ENCODE peak calls at places on chromosomes 4 and X, in ten cellular contexts. I, E, B, K, Y, N, C, Z, H and W are unnamed samples. For H3K4me1, the result is how much of the 10 kb centered on the place peaks cover.

GRCh38 chr4:17664755-17665154 is 50.3 kb downstream of the MED28 start:
- DNase-seq in I (no peak), E (no peak), B (no peak), K (no peak), Y (no peak), N (no peak), C (peak), Z (no peak), H (no peak), W (no peak)

GRCh38 chr4:88616275-88616996 is 24.2 kb downstream of the HERC3 start:
- DNase-seq in I (peak), E (no peak), B (no peak), K (no peak), Y (no peak), N (no peak), C (no peak), Z (no peak), H (no peak), W (no peak)

GRCh38 chrX:153829549-153829798 is 870 bp downstream of the PDZD4 start:
- DNase-seq in I (no peak), E (no peak), B (no peak), K (no peak), Y (no peak), N (no peak), C (no peak), Z (no peak), H (no peak), W (no peak)

GRCh38 chr4:3364199-3364598 is 71.4 kb downstream of the RGS12 start:
- DNase-seq in I (no peak), E (no peak), B (no peak), K (no peak), Y (no peak), N (no peak), C (no peak), Z (no peak), H (no peak), W (peak)

GRCh38 chr4:16227462-16227868 is 1.2 kb upstream of the TAPT1 start:
- DNase-seq in I (peak), E (no peak), B (no peak), K (peak), Y (peak), N (peak), C (peak), Z (peak), H (peak), W (peak)

GRCh38 chrX:9341305-9342201 is 123.3 kb upstream of the TBL1X start:
- DNase-seq in I (no peak), E (peak), B (peak), K (peak), Y (peak), N (peak), C (peak), Z (peak), H (peak), W (peak)

GRCh38 chrX:155747520-155747919 is 133.6 kb upstream of the VAMP7 start:
- DNase-seq in I (peak), E (no peak), B (no peak), K (peak), Y (no peak), N (peak), C (no peak), Z (no peak), H (peak), W (no peak)

GRCh38 chr4:11313157-11313943 is 115.3 kb downstream of the HS3ST1 start:
- DNase-seq in I (no peak), E (no peak), B (no peak), K (no peak), Y (no peak), N (no peak), C (no peak), Z (no peak), H (no peak), W (no peak)

GRCh38 chrX:53684415-53685192 is 1.9 kb downstream of the HUWE1 start:
- DNase-seq in I (no peak), E (no peak), B (no peak), K (peak), Y (no peak), N (no peak), C (no peak), Z (no peak), H (peak), W (no peak)

GRCh38 chr4:10099521-10100325 is 16.9 kb downstream of the WDR1 start:
- DNase-seq in I (no peak), E (peak), B (peak), K (no peak), Y (no peak), N (no peak), C (no peak), Z (no peak), H (no peak), W (no peak)

GRCh38 chr4:2402053-2402452 is 16.4 kb downstream of the ZFYVE28 start:
- DNase-seq in I (peak), E (no peak), B (no peak), K (peak), Y (no peak), N (peak), C (no peak), Z (peak), H (peak), W (peak)

GRCh38 chr4:183129675-183130074 is 30.6 kb downstream of the WWC2 start:
- DNase-seq in I (no peak), E (no peak), B (no peak), K (no peak), Y (no peak), N (no peak), C (no peak), Z (no peak), H (no peak), W (no peak)

GRCh38 chr4:183130328-183131155 is 31.5 kb downstream of the WWC2 start:
- DNase-seq in I (peak), E (no peak), B (no peak), K (no peak), Y (no peak), N (peak), C (no peak), Z (no peak), H (no peak), W (no peak)

GRCh38 chr4:183132081-183132480 is 33.0 kb downstream of the WWC2 start:
- DNase-seq in I (no peak), E (no peak), B (no peak), K (no peak), Y (no peak), N (no peak), C (no peak), Z (no peak), H (no peak), W (no peak)

GRCh38 chr4:183132865-183133264 is 33.8 kb downstream of the WWC2 start:
- DNase-seq in I (no peak), E (no peak), B (no peak), K (no peak), Y (no peak), N (no peak), C (no peak), Z (no peak), H (no peak), W (no peak)

GRCh38 chr4:183129125-183129524 is 30.1 kb downstream of the WWC2 start:
- DNase-seq in I (no peak), E (no peak), B (no peak), K (no peak), Y (no peak), N (no peak), C (no peak), Z (no peak), H (no peak), W (no peak)
- H3K4me1 ChIP-seq in I (under half), E (under half), B (under half), K (under half), Y (under half), N (under half), C (under half), Z (under half), H (under half), W (under half)

GRCh38 chr4:168269879-168270278 is 48.7 kb downstream of the DDX60 start:
- DNase-seq in I (no peak), E (no peak), B (no peak), K (no peak), Y (no peak), N (no peak), C (no peak), Z (no peak), H (no peak), W (no peak)

GRCh38 chr4:168264903-168265302 is 53.6 kb downstream of the DDX60 start:
- DNase-seq in I (no peak), E (no peak), B (no peak), K (no peak), Y (no peak), N (no peak), C (no peak), Z (no peak), H (no peak), W (no peak)

GRCh38 chr4:168263039-168263438 is 55.5 kb downstream of the DDX60 start:
- DNase-seq in I (no peak), E (no peak), B (no peak), K (no peak), Y (no peak), N (no peak), C (no peak), Z (no peak), H (no peak), W (no peak)

DNA sequence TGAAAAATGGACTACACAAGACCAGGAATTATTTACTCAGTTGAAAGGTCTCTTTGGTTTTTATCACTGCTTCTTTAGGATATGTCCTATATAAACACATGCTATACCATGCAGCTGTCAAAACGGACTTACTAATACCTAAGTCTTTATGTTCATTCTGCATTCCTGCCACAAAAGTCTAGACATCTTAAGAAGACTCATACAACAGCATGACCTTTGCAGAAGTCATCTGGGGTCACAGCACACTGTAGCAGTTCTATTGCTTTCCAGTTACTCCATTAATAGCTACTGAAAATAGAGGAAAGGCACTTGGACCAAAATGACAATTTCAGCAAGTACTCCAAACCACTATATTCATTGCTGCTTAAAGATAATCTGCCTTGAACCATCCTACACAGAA is 53.2 kb downstream of the DDX60 start:
- DNase-seq in I (no peak), E (no peak), B (no peak), K (no peak), Y (no peak), N (no peak), C (no peak), Z (no peak), H (no peak), W (no peak)
- H3K4me1 ChIP-seq in I (under half), E (under half), B (under half), K (under half), Y (under half), N (under half), C (under half), Z (under half), H (under half), W (under half)

GRCh38 chr4:153579872-153580271 is 104.2 kb upstream of the TLR2 start:
- DNase-seq in I (no peak), E (no peak), B (no peak), K (no peak), Y (no peak), N (no peak), C (peak), Z (no peak), H (no peak), W (no peak)
- H3K4me1 ChIP-seq in I (under half), E (under half), B (under half), K (under half), Y (under half), N (under half), C (half or more), Z (under half), H (under half), W (under half)

GRCh38 chr4:1294424-1294823 is 4.7 kb downstream of the MAEA start:
- DNase-seq in I (no peak), E (no peak), B (no peak), K (no peak), Y (no peak), N (peak), C (no peak), Z (no peak), H (peak), W (no peak)

GRCh38 chr4:1294891-1295290 is 5.2 kb downstream of the MAEA start:
- DNase-seq in I (no peak), E (no peak), B (no peak), K (no peak), Y (no peak), N (peak), C (no peak), Z (no peak), H (peak), W (no peak)

GRCh38 chr4:1293981-1294380 is 4.3 kb downstream of the MAEA start:
- DNase-seq in I (no peak), E (no peak), B (no peak), K (no peak), Y (no peak), N (peak), C (no peak), Z (no peak), H (peak), W (peak)

GRCh38 chr4:1291996-1292702 is 2.5 kb downstream of the MAEA start:
- DNase-seq in I (no peak), E (no peak), B (no peak), K (no peak), Y (no peak), N (peak), C (no peak), Z (no peak), H (peak), W (no peak)

DNA sequence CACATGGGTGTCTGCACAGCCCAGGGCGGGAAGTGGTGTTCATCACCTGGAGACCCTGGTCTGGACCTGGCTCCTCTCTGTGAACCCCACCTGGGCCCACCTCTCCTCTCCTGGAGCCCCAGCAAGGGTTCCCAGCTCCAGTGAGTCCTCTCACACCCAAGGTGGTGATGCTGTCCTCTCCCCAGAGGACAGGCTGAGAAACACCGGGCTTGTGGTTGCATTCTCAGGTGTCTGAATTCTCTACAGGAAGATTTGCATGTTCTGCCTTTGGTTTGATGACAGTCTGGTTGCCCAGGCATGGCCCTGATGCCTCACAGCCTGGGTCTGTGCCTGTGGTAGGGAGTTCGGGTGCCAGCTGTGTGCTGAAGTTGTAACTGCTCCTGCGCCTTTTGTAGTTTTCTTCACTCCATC is 3.8 kb downstream of the MAEA start:
- DNase-seq in I (no peak), E (no peak), B (no peak), K (no peak), Y (no peak), N (peak), C (peak), Z (no peak), H (peak), W (no peak)
- H3K4me1 ChIP-seq in I (under half), E (under half), B (under half), K (under half), Y (under half), N (under half), C (under half), Z (half or more), H (under half), W (half or more)

DNA sequence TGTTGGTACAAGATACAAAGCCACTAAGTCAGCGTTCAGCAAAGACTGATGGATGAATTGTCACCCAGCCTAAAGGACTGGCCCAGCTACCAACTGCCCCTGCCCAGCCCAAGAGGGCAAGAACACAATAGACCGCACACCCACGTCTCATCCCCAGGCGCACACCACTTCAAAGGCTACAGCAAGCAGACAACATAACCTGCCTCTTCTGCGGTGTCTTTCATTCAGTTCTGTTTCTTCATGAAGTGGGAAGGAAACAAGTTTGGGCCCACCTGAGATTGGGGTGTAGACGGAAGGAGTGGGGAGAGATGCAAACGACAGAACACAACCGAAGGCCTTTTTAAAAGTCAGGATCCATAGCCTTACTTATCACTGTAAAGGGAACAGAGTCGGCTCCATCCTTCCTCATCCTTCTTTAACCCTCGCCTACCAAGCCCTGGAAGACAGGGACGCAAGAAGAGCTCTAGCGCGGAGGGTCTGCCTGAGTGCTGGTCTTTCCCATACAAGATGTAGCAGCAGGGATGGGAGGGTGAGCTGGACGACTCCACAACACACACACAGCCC is 691 bp downstream of the SCARB2 start:
- DNase-seq in I (peak), E (peak), B (peak), K (no peak), Y (no peak), N (no peak), C (no peak), Z (no peak), H (no peak), W (no peak)
- H3K4me1 ChIP-seq in I (under half), E (under half), B (under half), K (half or more), Y (under half), N (half or more), C (under half), Z (half or more), H (under half), W (under half)

DNA sequence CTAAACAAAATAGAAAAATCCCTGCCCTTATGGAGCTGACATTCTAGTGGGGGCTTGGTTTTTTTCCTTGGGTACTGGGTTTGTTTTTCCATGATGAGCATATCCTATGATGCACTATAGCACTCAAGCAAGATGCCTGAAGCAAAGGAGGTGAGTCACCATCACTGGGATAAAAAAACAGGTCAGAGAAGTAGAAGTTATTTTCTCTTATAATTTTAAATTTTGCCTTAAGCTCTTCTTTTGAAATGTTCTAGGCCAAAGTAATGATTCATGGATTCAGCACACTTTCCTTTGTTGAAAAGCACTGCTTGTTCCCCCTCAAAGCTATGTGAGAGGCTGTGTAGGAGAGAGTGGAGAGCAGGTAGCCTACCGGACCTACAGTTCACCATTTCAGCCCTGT is 15.2 kb upstream of the CXCL2 start:
- DNase-seq in I (peak), E (no peak), B (no peak), K (no peak), Y (peak), N (no peak), C (no peak), Z (no peak), H (no peak), W (no peak)
- H3K4me1 ChIP-seq in I (half or more), E (under half), B (under half), K (under half), Y (half or more), N (under half), C (under half), Z (half or more), H (under half), W (under half)

GRCh38 chr4:7399433-7400234 is 35.1 kb downstream of the PSAPL1 start:
- DNase-seq in I (no peak), E (no peak), B (no peak), K (no peak), Y (no peak), N (peak), C (no peak), Z (no peak), H (peak), W (peak)

GRCh38 chr4:7397206-7398103 is 37.3 kb downstream of the PSAPL1 start:
- DNase-seq in I (peak), E (no peak), B (peak), K (peak), Y (no peak), N (no peak), C (no peak), Z (peak), H (no peak), W (peak)

GRCh38 chr4:7396186-7396585 is 38.5 kb downstream of the PSAPL1 start:
- DNase-seq in I (no peak), E (no peak), B (no peak), K (no peak), Y (no peak), N (no peak), C (no peak), Z (no peak), H (no peak), W (peak)

GRCh38 chr4:7398788-7399432 is 35.8 kb downstream of the PSAPL1 start:
- DNase-seq in I (peak), E (no peak), B (no peak), K (no peak), Y (no peak), N (no peak), C (no peak), Z (no peak), H (peak), W (peak)

GRCh38 chr4:7398104-7398423 is 36.7 kb downstream of the PSAPL1 start:
- DNase-seq in I (peak), E (no peak), B (no peak), K (peak), Y (no peak), N (no peak), C (no peak), Z (peak), H (no peak), W (peak)
- H3K4me1 ChIP-seq in I (under half), E (under half), B (under half), K (under half), Y (under half), N (under half), C (under half), Z (under half), H (under half), W (under half)

GRCh38 chr4:122898370-122899150 is 23.8 kb downstream of the NUDT6 start:
- DNase-seq in I (peak), E (no peak), B (no peak), K (no peak), Y (peak), N (no peak), C (no peak), Z (no peak), H (no peak), W (no peak)

GRCh38 chr4:122900314-122900713 is 22.1 kb downstream of the NUDT6 start:
- DNase-seq in I (no peak), E (no peak), B (no peak), K (no peak), Y (no peak), N (no peak), C (no peak), Z (no peak), H (no peak), W (no peak)

GRCh38 chr4:122901621-122902020 is 20.8 kb downstream of the NUDT6 start:
- DNase-seq in I (no peak), E (no peak), B (no peak), K (no peak), Y (no peak), N (no peak), C (no peak), Z (no peak), H (no peak), W (no peak)

GRCh38 chr4:122896270-122896669 is 26.1 kb downstream of the NUDT6 start:
- DNase-seq in I (no peak), E (no peak), B (no peak), K (no peak), Y (no peak), N (no peak), C (no peak), Z (no peak), H (no peak), W (no peak)

DNA sequence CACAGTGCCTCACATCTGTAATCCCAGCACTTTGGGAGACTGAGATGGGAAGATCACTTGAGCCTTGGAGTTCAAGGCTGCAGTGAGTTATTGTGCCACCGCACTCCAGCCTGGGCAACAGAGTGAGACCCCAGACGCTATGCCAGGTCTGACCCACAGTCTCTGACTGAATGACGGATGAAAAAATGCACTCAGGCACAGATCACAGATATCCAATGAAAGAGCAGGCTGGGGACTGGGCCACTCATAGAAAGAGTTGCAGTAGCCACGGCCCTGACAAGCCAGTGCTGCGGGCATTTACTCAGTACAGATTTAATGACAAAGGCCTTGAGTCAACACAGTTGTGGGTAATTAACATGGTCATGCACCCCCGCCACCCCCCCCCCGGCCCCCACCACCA is 22.7 kb downstream of the NUDT6 start:
- DNase-seq in I (no peak), E (no peak), B (no peak), K (no peak), Y (no peak), N (no peak), C (no peak), Z (no peak), H (no peak), W (no peak)
- H3K4me1 ChIP-seq in I (under half), E (under half), B (under half), K (under half), Y (under half), N (under half), C (under half), Z (under half), H (under half), W (under half)